ENCODE peak calls at places on chromosomes 16 and 17, in six cellular contexts. J is GM12865; V is HS-27A; P is cardiac muscle cell; K is activated CD4-positive, alpha-beta T cell treated with anti-CD3 and anti-CD28 coated beads for 24 hours; L is activated naive CD8-positive, alpha-beta T cell treated with anti-CD3 and anti-CD28 coated beads for 36 hours. W is an unnamed sample.
A peak's percentile ranks its signal among the peaks of the same experiment; 100 is the strongest.

GRCh38 chr17:38761612-38762011 is 9.1 kb downstream of the PSMB3 start:
- DNase-seq in J (peak; percentile 55), V (no peak), P (peak; percentile 35), K (no peak), L (peak; percentile 29), W (peak; percentile 61)

GRCh38 chr16:69626256-69626655 is 60.5 kb downstream of the NFAT5 start:
- DNase-seq in J (no peak), V (no peak), P (no peak), K (no peak), L (no peak), W (peak; percentile 20)

GRCh38 chr16:77977336-77977735 is 45.0 kb upstream of the CLEC3A start:
- DNase-seq in J (no peak), V (no peak), P (no peak), K (no peak), L (no peak), W (no peak)

GRCh38 chr17:80596760-80597608 is 52.3 kb downstream of the RPTOR start:
- DNase-seq in J (no peak), V (no peak), P (no peak), K (no peak), L (peak; percentile 17), W (peak; percentile 81)

GRCh38 chr17:16886655-16887322 is 85.1 kb downstream of the TNFRSF13B start:
- DNase-seq in J (peak; percentile 56), V (no peak), P (no peak), K (no peak), L (no peak), W (no peak)

GRCh38 chr16:25210758-25211157 is 6.0 kb upstream of the AQP8 start:
- DNase-seq in J (no peak), V (no peak), P (no peak), K (no peak), L (peak; percentile 28), W (no peak)

GRCh38 chr17:535165-535564 is 179.5 kb downstream of the VPS53 start:
- DNase-seq in J (no peak), V (no peak), P (no peak), K (no peak), L (no peak), W (no peak)

GRCh38 chr16:8476824-8477223 is 113.5 kb downstream of the TMEM114 start:
- DNase-seq in J (no peak), V (no peak), P (no peak), K (no peak), L (no peak), W (no peak)

GRCh38 chr17:78499715-78500540 is 77.3 kb downstream of the DNAH17 start:
- DNase-seq in J (no peak), V (no peak), P (no peak), K (no peak), L (no peak), W (no peak)

GRCh38 chr17:79949646-79950292 is 85.9 kb downstream of the TBC1D16 start:
- DNase-seq in J (no peak), V (no peak), P (no peak), K (no peak), L (no peak), W (no peak)

GRCh38 chr16:75965504-75966374 is 239.4 kb upstream of the CPHXL start:
- DNase-seq in J (no peak), V (no peak), P (peak; percentile 8), K (no peak), L (no peak), W (no peak)

GRCh38 chr17:68497885-68498319 is 14.3 kb upstream of the PRKAR1A start:
- DNase-seq in J (peak; percentile 94), V (no peak), P (no peak), K (no peak), L (no peak), W (no peak)

GRCh38 chr17:39923230-39923629 is 4.2 kb downstream of the ORMDL3 start:
- DNase-seq in J (no peak), V (no peak), P (no peak), K (no peak), L (no peak), W (no peak)